ENCODE peak calls at places on chromosomes 7 and 10, in six cellular contexts. V is hepatocyte, K is neuronal stem cell, E is endothelial cell of umbilical vein, O is mammary epithelial cell, L is trophoblast cell. Q is an unnamed sample.

GRCh38 chr10:97320480-97321031 is 1.5 kb downstream of the FRAT1 start:
- DNase-seq in V (no peak), K (no peak), E (no peak), O (no peak), L (peak; percentile 20), Q (no peak)

GRCh38 chr10:126175586-126176258 is 212.6 kb downstream of the ADAM12 start:
- DNase-seq in V (no peak), K (no peak), E (no peak), O (no peak), L (peak; percentile 79), Q (no peak)

GRCh38 chr7:73703985-73704639 is 15.4 kb downstream of the STX1A start:
- DNase-seq in V (peak; percentile 73), K (peak; percentile 88), E (no peak), O (no peak), L (peak; percentile 85), Q (peak; percentile 65)

GRCh38 chr7:78020131-78020873 is 221.7 kb downstream of the PHTF2 start:
- DNase-seq in V (peak; percentile 85), K (peak; percentile 41), E (peak; percentile 80), O (peak; percentile 60), L (peak; percentile 80), Q (peak; percentile 91)

GRCh38 chr10:7417103-7417623 is 6.3 kb upstream of the SFMBT2 start:
- DNase-seq in V (peak; percentile 32), K (no peak), E (peak; percentile 58), O (no peak), L (peak; percentile 40), Q (peak; percentile 41)

GRCh38 chr10:120689766-120690539 is 161.2 kb upstream of the WDR11 start:
- DNase-seq in V (no peak), K (no peak), E (peak; percentile 32), O (no peak), L (no peak), Q (no peak)

GRCh38 chr10:97278491-97278989 is 13.9 kb downstream of the ARHGAP19 start:
- DNase-seq in V (peak; percentile 72), K (no peak), E (peak; percentile 86), O (peak; percentile 36), L (peak; percentile 88), Q (peak; percentile 85)

GRCh38 chr7:73704640-73705550 is 14.6 kb downstream of the STX1A start:
- DNase-seq in V (peak; percentile 20), K (no peak), E (no peak), O (no peak), L (no peak), Q (peak; percentile 87)

GRCh38 chr10:132247943-132248342 is 59.8 kb downstream of the STK32C start:
- DNase-seq in V (no peak), K (no peak), E (no peak), O (no peak), L (no peak), Q (no peak)

GRCh38 chr7:74234549-74234948 is 19.6 kb downstream of the RFC2 start:
- DNase-seq in V (no peak), K (no peak), E (no peak), O (no peak), L (no peak), Q (no peak)

GRCh38 chr10:61063035-61063434 is 119.0 kb upstream of the RHOBTB1 start:
- DNase-seq in V (no peak), K (no peak), E (peak; percentile 16), O (no peak), L (no peak), Q (peak; percentile 36)

DNA sequence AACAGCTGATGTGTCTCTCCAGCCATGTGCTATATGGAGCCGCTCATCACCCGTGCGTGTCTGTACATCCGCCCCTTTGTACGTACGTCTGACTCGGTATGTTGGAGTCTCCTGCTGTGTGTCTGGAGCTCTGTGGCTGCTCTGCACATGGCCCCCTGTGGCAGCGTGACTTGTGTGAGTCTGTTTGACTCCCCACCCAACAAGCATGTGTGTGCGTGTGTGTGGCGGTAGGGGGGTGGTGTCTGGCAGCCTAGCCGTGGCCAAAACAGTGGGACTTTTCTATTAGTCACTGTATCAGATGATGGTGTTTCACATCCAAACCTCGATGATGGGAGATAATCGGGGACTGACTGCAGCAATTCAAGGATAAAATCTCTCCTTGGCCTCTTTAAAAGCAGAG is 94.1 kb downstream of the COL13A1 start:
- DNase-seq in V (no peak), K (no peak), E (no peak), O (peak; percentile 21), L (no peak), Q (peak; percentile 49)
- H2AFZ ChIP-seq in V (no peak overlapping the region), K (peak overlapping the region; percentile 75), E (no peak overlapping the region), O (no peak overlapping the region), L (no peak overlapping the region), Q (no peak overlapping the region)

DNA sequence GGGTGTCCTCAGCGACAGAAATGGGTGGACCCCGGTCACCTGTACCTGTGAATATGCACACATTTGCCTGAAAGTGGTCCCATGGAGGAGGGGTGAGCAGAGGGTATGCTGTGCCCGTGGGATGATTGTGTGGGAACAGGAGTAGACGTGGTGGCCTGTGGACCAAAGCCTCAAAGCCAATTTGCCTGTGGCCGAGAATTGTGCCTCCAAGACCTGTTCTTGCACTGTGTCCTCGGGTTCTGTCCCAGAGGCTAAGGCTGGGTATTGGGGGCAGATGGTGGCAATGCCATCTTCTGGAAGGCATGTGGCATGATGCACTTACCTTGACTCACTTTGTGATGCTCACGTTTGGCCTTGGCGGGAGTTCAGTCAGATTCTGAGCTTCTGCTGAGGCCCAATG is 351.0 kb downstream of the TCERG1L start:
- DNase-seq in V (no peak), K (no peak), E (no peak), O (no peak), L (no peak), Q (no peak)
- H2AFZ ChIP-seq in V (no peak overlapping the region), K (no peak overlapping the region), E (no peak overlapping the region), O (no peak overlapping the region), L (no peak overlapping the region), Q (no peak overlapping the region)

GRCh38 chr7:25940086-25940906 is 211.7 kb upstream of the NFE2L3 start:
- DNase-seq in V (no peak), K (no peak), E (no peak), O (no peak), L (no peak), Q (no peak)
- H2AFZ ChIP-seq in V (peak overlapping the region; percentile 67), K (no peak overlapping the region), E (no peak overlapping the region), O (peak overlapping the region; percentile 89), L (no peak overlapping the region), Q (no peak overlapping the region)

DNA sequence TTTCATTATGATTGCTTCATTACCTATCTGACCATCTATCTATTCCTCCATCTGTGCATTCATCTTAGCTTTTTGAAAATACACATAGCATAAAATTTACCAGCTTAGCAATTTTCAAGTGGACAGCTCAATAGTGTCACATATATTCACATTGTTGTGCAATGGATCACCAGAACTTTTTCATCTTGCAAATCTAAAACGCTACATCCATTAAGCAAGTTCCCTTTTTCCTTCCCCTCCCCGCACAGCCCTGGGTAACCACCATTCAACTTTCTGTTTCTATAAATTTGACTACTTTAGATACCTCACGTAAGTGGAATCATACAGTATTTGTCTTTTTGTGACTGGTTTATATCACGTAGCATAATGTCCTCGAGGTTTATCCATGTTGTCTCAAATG is 78.0 kb upstream of the ADRB1 start:
- DNase-seq in V (no peak), K (no peak), E (no peak), O (no peak), L (no peak), Q (no peak)
- H2AFZ ChIP-seq in V (no peak overlapping the region), K (no peak overlapping the region), E (no peak overlapping the region), O (no peak overlapping the region), L (no peak overlapping the region), Q (no peak overlapping the region)